ENCODE peak calls at places on chromosomes 11 and 22, in five cellular contexts. U is fibroblast of the aortic adventitia, Y is body of pancreas, R is fibroblast of villous mesenchyme, G is AG04450. B is an unnamed sample.

GRCh38 chr22:43477966-43478365 is 66.2 kb downstream of the MPPED1 start:
- DNase-seq in G (no peak), U (no peak), Y (no peak), R (no peak), B (no peak)

GRCh38 chr22:44532466-44533025 is 34.5 kb upstream of the RTL6 start:
- DNase-seq in Y (no peak), G (no peak), U (no peak), R (no peak), B (no peak)

GRCh38 chr11:65043881-65044501 is 3.0 kb downstream of the SAC3D1 start:
- DNase-seq in U (peak; percentile 66), R (no peak), G (no peak), Y (peak; percentile 64), B (no peak)

GRCh38 chr22:36184433-36185035 is 17.1 kb downstream of the APOL4 start:
- DNase-seq in Y (peak; percentile 32), U (peak; percentile 78), R (no peak), G (no peak), B (no peak)

GRCh38 chr11:1290052-1291040 is 19.1 kb downstream of the TOLLIP start:
- DNase-seq in G (no peak), U (no peak), R (no peak), Y (no peak), B (no peak)

GRCh38 chr22:27537481-27537891 is 264.1 kb downstream of the MN1 start:
- DNase-seq in R (peak; percentile 38), U (no peak), Y (peak; percentile 7), G (no peak), B (peak; percentile 53)

GRCh38 chr11:92626624-92627023 is 342.8 kb upstream of the MTNR1B start:
- DNase-seq in Y (no peak), G (no peak), R (no peak), U (no peak), B (no peak)

GRCh38 chr22:31343235-31344191 is 2.6 kb downstream of the PATZ1 start:
- DNase-seq in R (peak; percentile 18), G (no peak), U (no peak), Y (peak; percentile 93), B (peak; percentile 75)

GRCh38 chr11:117821431-117821830 is 3.1 kb downstream of the FXYD2 start:
- DNase-seq in U (no peak), Y (no peak), G (no peak), R (no peak), B (no peak)

GRCh38 chr22:43088979-43089717 is at the start of gene TTLL1:
- DNase-seq in G (peak; percentile 39), U (peak; percentile 74), Y (peak; percentile 90), R (peak; percentile 86), B (peak; percentile 95)

GRCh38 chr11:107182983-107183382 is 164.7 kb upstream of the GUCY1A2 start:
- DNase-seq in Y (no peak), G (no peak), U (no peak), R (no peak), B (no peak)

GRCh38 chr22:20550057-20550817 is 42.8 kb downstream of the MED15 start:
- DNase-seq in U (no peak), Y (no peak), G (no peak), R (no peak), B (no peak)

GRCh38 chr11:29809121-29809520 is 207.7 kb downstream of the KCNA4 start:
- DNase-seq in U (no peak), G (no peak), R (no peak), Y (no peak), B (no peak)

GRCh38 chr11:114060402-114061052 is 1.0 kb downstream of the ZBTB16 start:
- DNase-seq in R (peak; percentile 35), G (no peak), Y (no peak), U (peak; percentile 27), B (no peak)

DNA sequence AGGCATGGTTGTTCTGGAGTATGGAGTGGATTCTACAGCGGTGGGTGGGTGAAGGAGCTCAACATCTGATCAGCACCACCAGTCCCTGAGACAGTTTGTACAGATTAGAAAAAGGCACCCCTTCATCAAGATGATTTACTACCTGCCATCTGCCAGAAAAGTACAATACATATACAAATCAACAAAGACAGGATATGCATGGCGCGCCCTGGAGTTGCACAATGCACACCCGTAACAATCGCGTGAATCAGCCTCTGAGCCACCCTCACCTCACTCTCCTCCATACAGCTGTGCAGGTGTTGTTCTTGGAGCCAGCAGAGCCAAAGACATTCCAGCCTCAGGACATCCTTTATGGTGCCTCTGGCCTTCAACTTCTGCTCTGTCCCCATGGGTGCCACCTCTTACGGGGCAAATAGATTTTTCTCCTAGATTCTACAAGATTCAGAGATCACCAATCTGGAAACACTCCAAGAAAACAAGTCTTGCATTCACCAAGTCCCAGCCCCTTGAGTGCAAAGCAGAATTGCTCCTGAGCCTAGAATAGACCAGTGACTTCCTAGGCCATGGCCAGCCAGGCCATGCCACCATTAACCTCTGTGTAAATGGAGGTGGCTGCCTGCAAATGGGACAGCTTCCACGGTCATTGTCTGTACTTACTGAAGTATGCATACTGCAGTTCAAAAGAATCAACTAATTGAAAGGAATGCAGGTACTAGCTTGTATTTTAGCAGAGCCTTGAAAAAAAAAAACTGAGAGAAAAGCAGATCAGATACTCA is 490.9 kb downstream of the SOX6 start:
- DNase-seq in R (no peak), U (no peak), G (no peak), Y (no peak), B (no peak)
- H3K4me3 ChIP-seq in R (no peak overlapping the region), U (no peak overlapping the region), G (no peak overlapping the region), Y (no peak overlapping the region), B (no peak overlapping the region)

DNA sequence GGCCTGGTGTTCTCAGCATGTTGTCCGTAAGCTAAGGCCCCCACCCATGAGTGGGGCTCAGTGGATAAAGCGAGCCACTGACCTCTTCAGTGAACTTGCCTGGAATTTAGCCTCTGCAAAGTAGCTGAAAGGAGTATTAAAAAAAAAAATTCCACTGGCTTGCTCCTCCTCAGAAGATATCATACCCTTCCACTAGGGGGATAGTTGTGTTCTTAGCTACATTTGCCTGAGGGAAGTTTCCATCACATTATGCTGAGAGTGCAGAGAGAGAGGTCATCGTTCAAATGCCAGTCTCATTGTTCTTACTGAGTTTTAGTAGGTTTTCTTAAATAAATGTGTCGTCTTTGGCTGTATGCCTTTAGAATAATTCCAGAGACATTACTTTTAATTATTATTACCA is 879.7 kb downstream of the JRKL start:
- DNase-seq in G (no peak), Y (no peak), R (no peak), U (no peak), B (no peak)
- TF ChIP-seq CTCF in G (no peak), Y (no peak), R (no peak), U (no peak), B (peak; percentile 59)

GRCh38 chr11:110859240-110859835 is 147.1 kb upstream of the ARHGAP20 start:
- DNase-seq in U (no peak), R (peak; percentile 50), G (no peak), Y (no peak), B (no peak)

GRCh38 chr11:110858556-110858921 is 146.3 kb upstream of the ARHGAP20 start:
- DNase-seq in U (peak; percentile 83), Y (peak; percentile 46), G (no peak), R (peak; percentile 65), B (no peak)

GRCh38 chr11:110859998-110860397 is 147.8 kb upstream of the ARHGAP20 start:
- DNase-seq in R (no peak), Y (no peak), U (no peak), G (no peak), B (no peak)

GRCh38 chr11:110866081-110866480 is 153.8 kb upstream of the ARHGAP20 start:
- DNase-seq in U (no peak), Y (no peak), G (no peak), R (no peak), B (no peak)

DNA sequence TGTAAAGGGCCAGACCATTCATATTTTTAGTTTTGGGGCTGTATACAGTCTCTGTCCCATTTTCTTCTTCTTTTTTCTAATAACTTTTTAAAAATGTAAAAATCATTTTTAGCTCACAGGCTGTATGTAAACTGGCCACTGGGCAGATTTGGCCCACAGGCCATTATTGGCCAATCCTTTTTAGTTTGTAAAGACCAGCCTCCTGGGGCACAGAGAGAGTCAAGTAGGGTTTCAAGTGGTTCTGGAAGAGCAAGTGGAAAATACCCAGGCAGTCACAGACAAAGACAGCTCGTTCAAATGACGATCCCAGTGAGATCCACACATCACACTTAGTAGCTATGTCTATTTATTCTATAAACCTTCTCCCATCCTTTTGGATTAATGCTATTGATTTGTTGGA is 150.2 kb upstream of the ARHGAP20 start:
- DNase-seq in U (no peak), G (no peak), Y (no peak), R (no peak), B (no peak)
- H3K4me3 ChIP-seq in U (no peak overlapping the region), G (no peak overlapping the region), Y (no peak overlapping the region), R (no peak overlapping the region), B (no peak overlapping the region)

GRCh38 chr11:79615425-79615824 is 174.6 kb upstream of the TENM4 start:
- DNase-seq in U (no peak), Y (no peak), R (no peak), G (no peak), B (no peak)

GRCh38 chr11:79609511-79609910 is 168.7 kb upstream of the TENM4 start:
- DNase-seq in R (no peak), U (no peak), Y (no peak), G (no peak), B (no peak)

GRCh38 chr11:79610139-79610538 is 169.3 kb upstream of the TENM4 start:
- DNase-seq in R (no peak), Y (no peak), G (no peak), U (no peak), B (no peak)

GRCh38 chr11:79616392-79616831 is 175.6 kb upstream of the TENM4 start:
- DNase-seq in R (no peak), Y (no peak), U (no peak), G (no peak), B (no peak)

GRCh38 chr11:79610678-79611077 is 169.8 kb upstream of the TENM4 start:
- DNase-seq in G (no peak), U (no peak), R (no peak), Y (no peak), B (no peak)
- TF ChIP-seq CTCF in G (peak; percentile 23), U (no peak), R (no peak), Y (no peak), B (no peak)

DNA sequence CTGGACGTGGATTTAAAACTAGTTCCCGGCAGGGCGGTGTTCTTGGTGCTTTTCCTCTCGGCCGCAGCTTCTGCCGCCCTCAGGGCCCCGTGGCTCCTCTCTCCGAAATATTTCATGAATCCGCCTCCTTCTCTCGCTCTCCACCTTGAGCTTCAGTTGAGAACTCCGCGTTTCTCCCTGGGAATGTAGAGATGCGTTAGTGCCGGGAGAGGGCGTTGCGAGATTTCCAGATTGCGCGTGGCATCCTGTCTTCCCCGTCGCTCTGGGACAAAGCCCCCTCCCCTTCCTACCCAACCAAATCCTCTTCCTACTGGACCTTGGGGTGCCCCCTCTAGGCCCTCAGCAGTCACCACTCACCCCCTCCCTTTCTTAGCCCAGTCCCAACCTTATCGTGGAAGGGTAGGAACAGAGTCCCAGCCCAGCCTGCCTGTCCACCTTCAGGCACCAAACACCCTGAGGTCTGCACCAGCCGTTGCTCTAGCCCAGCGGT is 15.5 kb upstream of the RAC2 start:
- DNase-seq in R (peak; percentile 54), Y (no peak), U (peak; percentile 75), G (no peak), B (peak; percentile 38)
- H3K4me3 ChIP-seq in R (peak overlapping the region; percentile 18), Y (no peak overlapping the region), U (peak overlapping the region; percentile 22), G (peak overlapping the region; percentile 17), B (peak overlapping the region; percentile 43)

DNA sequence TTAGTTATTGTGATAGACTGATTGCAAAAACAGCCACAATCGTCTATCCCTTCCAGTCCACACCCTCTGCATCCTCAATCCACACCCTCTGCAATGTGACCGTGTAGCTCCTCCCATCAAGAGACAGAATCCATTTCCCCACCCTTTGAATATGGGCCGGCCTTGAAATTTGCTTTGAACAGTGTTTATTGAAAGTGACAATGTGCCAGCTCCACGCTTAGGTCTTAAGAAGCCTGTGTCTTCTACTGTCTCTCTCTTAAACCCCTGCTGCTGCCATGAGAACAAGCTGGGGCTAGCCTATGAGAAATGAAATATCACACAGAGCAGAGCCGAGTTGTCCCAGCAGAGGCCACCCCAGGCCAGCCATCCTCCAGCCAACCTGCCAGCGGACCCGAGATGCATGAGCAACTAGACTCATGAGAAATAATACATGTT is 22.3 kb upstream of the MICAL2 start:
- DNase-seq in R (peak; percentile 75), U (peak; percentile 73), Y (no peak), G (no peak), B (no peak)
- TF ChIP-seq CTCF in R (peak; percentile 45), U (peak; percentile 52), Y (no peak), G (peak; percentile 37), B (peak; percentile 4)